ENCODE peak calls at places on chromosomes 5 and 9, in nine cellular contexts. One of them, this sample, is unnamed.

GRCh38 chr5:111453747-111454146 is 58.6 kb downstream of the STARD4 start:
- DNase-seq in dorsolateral prefrontal cortex: no peak
- DNase-seq in AG10803: peak; percentile 27
- DNase-seq in mammary epithelial cell: peak; percentile 73
- DNase-seq in testis: no peak
- DNase-seq in keratinocyte: no peak
- DNase-seq in GM06990: no peak
- DNase-seq in right atrium auricular region: no peak
- DNase-seq in fibroblast of the aortic adventitia: peak; percentile 43
- DNase-seq in this sample: peak; percentile 76

GRCh38 chr9:136728548-136729123 is 14.1 kb downstream of the LCN10 start:
- DNase-seq in dorsolateral prefrontal cortex: no peak
- DNase-seq in AG10803: peak; percentile 47
- DNase-seq in mammary epithelial cell: peak; percentile 34
- DNase-seq in testis: peak; percentile 40
- DNase-seq in keratinocyte: no peak
- DNase-seq in GM06990: peak; percentile 61
- DNase-seq in right atrium auricular region: no peak
- DNase-seq in fibroblast of the aortic adventitia: peak; percentile 31
- DNase-seq in this sample: peak; percentile 34

GRCh38 chr9:33250458-33250995 is 10.6 kb downstream of the SPINK4 start:
- DNase-seq in dorsolateral prefrontal cortex: no peak
- DNase-seq in AG10803: peak; percentile 76
- DNase-seq in mammary epithelial cell: peak; percentile 58
- DNase-seq in testis: no peak
- DNase-seq in keratinocyte: no peak
- DNase-seq in GM06990: no peak
- DNase-seq in right atrium auricular region: no peak
- DNase-seq in fibroblast of the aortic adventitia: peak; percentile 59
- DNase-seq in this sample: peak; percentile 81

GRCh38 chr9:88826651-88827245 is 164.5 kb upstream of the S1PR3 start:
- DNase-seq in dorsolateral prefrontal cortex: no peak
- DNase-seq in AG10803: peak; percentile 94
- DNase-seq in mammary epithelial cell: peak; percentile 53
- DNase-seq in testis: no peak
- DNase-seq in keratinocyte: no peak
- DNase-seq in GM06990: no peak
- DNase-seq in right atrium auricular region: no peak
- DNase-seq in fibroblast of the aortic adventitia: peak; percentile 87
- DNase-seq in this sample: peak; percentile 67

GRCh38 chr5:139862313-139862712 is 66.7 kb downstream of the PSD2 start:
- DNase-seq in dorsolateral prefrontal cortex: no peak
- DNase-seq in AG10803: peak; percentile 40
- DNase-seq in mammary epithelial cell: peak; percentile 39
- DNase-seq in testis: no peak
- DNase-seq in keratinocyte: no peak
- DNase-seq in GM06990: peak; percentile 31
- DNase-seq in right atrium auricular region: no peak
- DNase-seq in fibroblast of the aortic adventitia: peak; percentile 20
- DNase-seq in this sample: peak; percentile 10

GRCh38 chr5:163943546-163943945 is 438.1 kb downstream of the MAT2B start:
- DNase-seq in dorsolateral prefrontal cortex: no peak
- DNase-seq in AG10803: peak; percentile 6
- DNase-seq in mammary epithelial cell: no peak
- DNase-seq in testis: no peak
- DNase-seq in keratinocyte: no peak
- DNase-seq in GM06990: no peak
- DNase-seq in right atrium auricular region: no peak
- DNase-seq in fibroblast of the aortic adventitia: no peak
- DNase-seq in this sample: no peak

GRCh38 chr5:109484597-109484996 is 74.8 kb upstream of the PJA2 start:
- DNase-seq in dorsolateral prefrontal cortex: no peak
- DNase-seq in AG10803: no peak
- DNase-seq in mammary epithelial cell: no peak
- DNase-seq in testis: no peak
- DNase-seq in keratinocyte: no peak
- DNase-seq in GM06990: no peak
- DNase-seq in right atrium auricular region: no peak
- DNase-seq in fibroblast of the aortic adventitia: no peak
- DNase-seq in this sample: no peak

GRCh38 chr5:74738406-74738805 is 28.5 kb downstream of the GFM2 start:
- DNase-seq in dorsolateral prefrontal cortex: no peak
- DNase-seq in AG10803: no peak
- DNase-seq in mammary epithelial cell: no peak
- DNase-seq in testis: no peak
- DNase-seq in keratinocyte: no peak
- DNase-seq in GM06990: no peak
- DNase-seq in right atrium auricular region: no peak
- DNase-seq in fibroblast of the aortic adventitia: no peak
- DNase-seq in this sample: peak; percentile 8

GRCh38 chr5:95821110-95822021 is 1.2 kb downstream of the GLRX start:
- DNase-seq in dorsolateral prefrontal cortex: no peak
- DNase-seq in AG10803: no peak
- DNase-seq in mammary epithelial cell: no peak
- DNase-seq in testis: no peak
- DNase-seq in keratinocyte: no peak
- DNase-seq in GM06990: no peak
- DNase-seq in right atrium auricular region: no peak
- DNase-seq in fibroblast of the aortic adventitia: peak; percentile 15
- DNase-seq in this sample: no peak

GRCh38 chr5:33827885-33828284 is 63.9 kb downstream of the ADAMTS12 start:
- DNase-seq in dorsolateral prefrontal cortex: no peak
- DNase-seq in AG10803: peak; percentile 74
- DNase-seq in mammary epithelial cell: no peak
- DNase-seq in testis: no peak
- DNase-seq in keratinocyte: no peak
- DNase-seq in GM06990: no peak
- DNase-seq in right atrium auricular region: no peak
- DNase-seq in fibroblast of the aortic adventitia: peak; percentile 64
- DNase-seq in this sample: no peak

GRCh38 chr5:120657083-120657482 is 193.0 kb downstream of the PRR16 start:
- DNase-seq in dorsolateral prefrontal cortex: no peak
- DNase-seq in AG10803: no peak
- DNase-seq in mammary epithelial cell: no peak
- DNase-seq in testis: no peak
- DNase-seq in keratinocyte: no peak
- DNase-seq in GM06990: no peak
- DNase-seq in right atrium auricular region: no peak
- DNase-seq in fibroblast of the aortic adventitia: no peak
- DNase-seq in this sample: no peak

DNA sequence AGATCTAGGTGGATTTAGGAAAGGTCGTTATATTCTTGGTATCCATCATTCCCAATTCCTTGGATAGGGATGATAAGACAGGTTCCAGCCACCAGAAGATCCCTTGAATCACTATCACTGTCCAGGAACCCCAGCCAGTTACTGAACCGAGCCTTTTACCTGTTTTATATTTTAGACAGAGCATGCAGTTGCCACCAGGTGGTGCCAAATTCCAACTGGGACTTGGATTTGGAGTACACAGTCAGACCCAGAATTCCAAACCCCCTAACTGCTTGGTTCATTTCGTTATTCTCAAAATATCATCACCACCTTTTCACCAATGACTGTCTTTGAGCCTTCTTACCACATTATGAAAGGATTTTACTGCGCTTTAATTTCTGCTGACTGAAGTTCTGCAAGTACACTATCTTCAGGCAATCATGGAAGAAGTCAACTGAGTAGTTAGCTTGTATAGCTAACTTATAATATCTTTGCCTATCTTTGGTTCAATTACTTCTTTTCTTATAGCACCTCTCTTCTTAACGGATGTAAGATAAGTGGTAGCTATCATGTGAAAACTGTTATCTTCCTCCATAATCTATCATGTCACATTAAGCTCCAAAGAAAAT is 191.8 kb downstream of the PRR16 start:
- DNase-seq in dorsolateral prefrontal cortex: no peak
- DNase-seq in AG10803: peak; percentile 6
- DNase-seq in mammary epithelial cell: peak; percentile 8
- DNase-seq in testis: peak; percentile 79
- DNase-seq in keratinocyte: no peak
- DNase-seq in GM06990: no peak
- DNase-seq in right atrium auricular region: no peak
- DNase-seq in fibroblast of the aortic adventitia: peak; percentile 35
- DNase-seq in this sample: no peak
- TF ChIP-seq CTCF in dorsolateral prefrontal cortex: peak; percentile 58
- TF ChIP-seq CTCF in AG10803: peak; percentile 48
- TF ChIP-seq CTCF in mammary epithelial cell: peak; percentile 41
- TF ChIP-seq CTCF in testis: peak; percentile 50
- TF ChIP-seq CTCF in keratinocyte: peak; percentile 53
- TF ChIP-seq CTCF in GM06990: peak; percentile 61
- TF ChIP-seq CTCF in right atrium auricular region: peak; percentile 58
- TF ChIP-seq CTCF in fibroblast of the aortic adventitia: peak; percentile 65
- TF ChIP-seq CTCF in this sample: peak; percentile 34

DNA sequence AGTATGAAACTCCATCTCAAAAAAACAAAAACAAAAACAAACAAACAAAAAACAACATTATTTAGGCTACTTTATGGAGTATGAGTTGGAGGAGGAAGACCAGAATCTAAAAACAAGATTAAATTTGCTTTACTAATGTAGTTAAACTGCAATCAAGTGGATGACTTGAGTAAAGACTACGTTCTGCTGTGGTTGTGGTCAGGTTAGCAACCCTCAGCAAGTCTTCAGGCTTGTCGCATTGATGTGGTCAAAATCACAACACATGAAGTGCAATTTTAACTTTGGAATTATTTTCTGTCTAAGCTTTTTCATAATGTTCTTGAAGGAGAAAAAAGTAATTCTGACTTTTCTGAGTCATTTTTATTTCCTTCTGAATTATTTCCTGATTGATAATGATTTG is 43.1 kb downstream of the PDE6A start:
- DNase-seq in dorsolateral prefrontal cortex: no peak
- DNase-seq in AG10803: no peak
- DNase-seq in mammary epithelial cell: no peak
- DNase-seq in testis: no peak
- DNase-seq in keratinocyte: no peak
- DNase-seq in GM06990: no peak
- DNase-seq in right atrium auricular region: no peak
- DNase-seq in fibroblast of the aortic adventitia: no peak
- DNase-seq in this sample: no peak
- H3K4me3 ChIP-seq in dorsolateral prefrontal cortex: no peak overlapping the region
- H3K4me3 ChIP-seq in AG10803: no peak overlapping the region
- H3K4me3 ChIP-seq in mammary epithelial cell: no peak overlapping the region
- H3K4me3 ChIP-seq in testis: no peak overlapping the region
- H3K4me3 ChIP-seq in keratinocyte: no peak overlapping the region
- H3K4me3 ChIP-seq in GM06990: no peak overlapping the region
- H3K4me3 ChIP-seq in right atrium auricular region: no peak overlapping the region
- H3K4me3 ChIP-seq in fibroblast of the aortic adventitia: no peak overlapping the region
- H3K4me3 ChIP-seq in this sample: no peak overlapping the region

GRCh38 chr5:79130781-79131180 is 19.2 kb downstream of the BHMT start:
- DNase-seq in dorsolateral prefrontal cortex: no peak
- DNase-seq in AG10803: no peak
- DNase-seq in mammary epithelial cell: no peak
- DNase-seq in testis: no peak
- DNase-seq in keratinocyte: no peak
- DNase-seq in GM06990: no peak
- DNase-seq in right atrium auricular region: no peak
- DNase-seq in fibroblast of the aortic adventitia: no peak
- DNase-seq in this sample: peak; percentile 37

GRCh38 chr5:79135790-79136553 is 24.4 kb downstream of the BHMT start:
- DNase-seq in dorsolateral prefrontal cortex: no peak
- DNase-seq in AG10803: no peak
- DNase-seq in mammary epithelial cell: no peak
- DNase-seq in testis: no peak
- DNase-seq in keratinocyte: no peak
- DNase-seq in GM06990: no peak
- DNase-seq in right atrium auricular region: no peak
- DNase-seq in fibroblast of the aortic adventitia: no peak
- DNase-seq in this sample: no peak

GRCh38 chr5:79136618-79137017 is 25.0 kb downstream of the BHMT start:
- DNase-seq in dorsolateral prefrontal cortex: no peak
- DNase-seq in AG10803: no peak
- DNase-seq in mammary epithelial cell: no peak
- DNase-seq in testis: no peak
- DNase-seq in keratinocyte: no peak
- DNase-seq in GM06990: no peak
- DNase-seq in right atrium auricular region: no peak
- DNase-seq in fibroblast of the aortic adventitia: no peak
- DNase-seq in this sample: no peak

GRCh38 chr5:79133657-79134451 is 22.2 kb downstream of the BHMT start:
- DNase-seq in dorsolateral prefrontal cortex: peak; percentile 57
- DNase-seq in AG10803: peak; percentile 91
- DNase-seq in mammary epithelial cell: peak; percentile 58
- DNase-seq in testis: peak; percentile 86
- DNase-seq in keratinocyte: peak; percentile 25
- DNase-seq in GM06990: no peak
- DNase-seq in right atrium auricular region: peak; percentile 83
- DNase-seq in fibroblast of the aortic adventitia: peak; percentile 94
- DNase-seq in this sample: peak; percentile 73

DNA sequence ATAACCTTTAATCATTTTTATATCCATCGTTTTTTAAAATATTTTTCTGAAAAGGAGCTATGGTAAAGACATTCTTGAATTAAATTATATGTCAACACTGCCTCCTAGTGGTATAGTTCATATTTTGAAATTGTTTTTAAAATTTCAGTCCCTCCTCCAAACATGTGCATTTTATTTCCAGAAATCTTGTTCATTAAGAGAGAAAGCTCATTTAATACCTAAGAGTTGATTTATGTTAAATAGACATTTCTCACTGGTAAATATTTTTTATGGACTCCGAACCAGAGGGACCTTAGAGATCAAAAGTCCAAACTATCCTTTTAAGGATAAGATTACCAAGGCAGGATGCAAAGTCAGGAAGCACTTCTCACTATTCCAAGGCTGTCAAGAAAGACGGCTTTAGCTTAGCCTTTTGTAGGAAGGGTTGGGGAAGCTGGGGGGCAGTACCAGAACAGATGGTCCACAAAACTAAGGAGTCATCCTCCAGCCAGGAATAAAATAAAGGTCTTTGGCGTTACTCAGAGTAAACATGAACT is 21.6 kb downstream of the BHMT start:
- DNase-seq in dorsolateral prefrontal cortex: no peak
- DNase-seq in AG10803: peak; percentile 52
- DNase-seq in mammary epithelial cell: peak; percentile 13
- DNase-seq in testis: no peak
- DNase-seq in keratinocyte: no peak
- DNase-seq in GM06990: no peak
- DNase-seq in right atrium auricular region: no peak
- DNase-seq in fibroblast of the aortic adventitia: peak; percentile 80
- DNase-seq in this sample: peak; percentile 9
- TF ChIP-seq CTCF in dorsolateral prefrontal cortex: peak; percentile 69
- TF ChIP-seq CTCF in AG10803: peak; percentile 48
- TF ChIP-seq CTCF in mammary epithelial cell: peak; percentile 43
- TF ChIP-seq CTCF in testis: peak; percentile 40
- TF ChIP-seq CTCF in keratinocyte: no peak
- TF ChIP-seq CTCF in GM06990: no peak
- TF ChIP-seq CTCF in right atrium auricular region: peak; percentile 54
- TF ChIP-seq CTCF in fibroblast of the aortic adventitia: peak; percentile 15
- TF ChIP-seq CTCF in this sample: peak; percentile 3

GRCh38 chr5:119721775-119722174 is 92.4 kb downstream of the FAM170A start:
- DNase-seq in dorsolateral prefrontal cortex: no peak
- DNase-seq in AG10803: no peak
- DNase-seq in mammary epithelial cell: no peak
- DNase-seq in testis: no peak
- DNase-seq in keratinocyte: no peak
- DNase-seq in GM06990: no peak
- DNase-seq in right atrium auricular region: no peak
- DNase-seq in fibroblast of the aortic adventitia: no peak
- DNase-seq in this sample: no peak

DNA sequence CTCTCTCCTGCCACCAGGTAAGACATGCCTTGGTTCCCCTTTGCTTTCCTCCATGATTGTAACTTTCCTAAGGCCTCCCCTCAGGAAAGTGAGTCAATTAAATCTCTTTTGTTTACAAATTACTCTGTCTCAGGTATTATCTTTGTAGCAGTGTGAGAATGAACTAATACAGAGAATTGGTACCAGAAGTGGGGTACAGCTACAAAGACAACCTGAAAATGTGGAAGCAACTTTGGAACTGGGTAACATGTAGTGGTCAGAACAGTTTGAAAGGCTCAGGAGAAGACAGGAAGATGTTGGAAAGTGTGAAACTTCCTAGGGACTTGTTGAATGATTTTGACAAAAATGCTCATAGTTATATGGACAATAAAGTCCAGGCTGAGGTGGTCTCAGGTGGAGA is 97.2 kb downstream of the FAM170A start:
- DNase-seq in dorsolateral prefrontal cortex: no peak
- DNase-seq in AG10803: no peak
- DNase-seq in mammary epithelial cell: no peak
- DNase-seq in testis: no peak
- DNase-seq in keratinocyte: no peak
- DNase-seq in GM06990: no peak
- DNase-seq in right atrium auricular region: no peak
- DNase-seq in fibroblast of the aortic adventitia: no peak
- DNase-seq in this sample: no peak
- H3K4me3 ChIP-seq in dorsolateral prefrontal cortex: no peak overlapping the region
- H3K4me3 ChIP-seq in AG10803: no peak overlapping the region
- H3K4me3 ChIP-seq in mammary epithelial cell: no peak overlapping the region
- H3K4me3 ChIP-seq in testis: no peak overlapping the region
- H3K4me3 ChIP-seq in keratinocyte: no peak overlapping the region
- H3K4me3 ChIP-seq in GM06990: no peak overlapping the region
- H3K4me3 ChIP-seq in right atrium auricular region: no peak overlapping the region
- H3K4me3 ChIP-seq in fibroblast of the aortic adventitia: no peak overlapping the region
- H3K4me3 ChIP-seq in this sample: no peak overlapping the region

This sample was measured in foreskin fibroblast.